ENCODE peak calls at places on chromosome X, in four cellular contexts. T is IMR-90, E is fibroblast of lung, W is DND-41. Y is an unnamed sample.

GRCh38 chrX:154751121-154751668 is 318 bp upstream of the GAB3 start:
- DNase-seq in T (no peak), E (no peak), W (peak), Y (no peak)

GRCh38 chrX:137550561-137551305 is 15.2 kb upstream of the ZIC3 start:
- DNase-seq in T (no peak), E (no peak), W (no peak), Y (no peak)

GRCh38 chrX:24229967-24230366 is 80.4 kb downstream of the ZFX start:
- DNase-seq in T (no peak), E (no peak), W (no peak), Y (no peak)

GRCh38 chrX:136666088-136666487 is 18.1 kb downstream of the CD40LG start:
- DNase-seq in T (no peak), E (no peak), W (no peak), Y (no peak)

GRCh38 chrX:50204364-50204899 is at the start of gene CCNB3:
- DNase-seq in T (peak), E (peak), W (peak), Y (peak)

GRCh38 chrX:131874300-131874699 is 148.8 kb upstream of the STK26 start:
- DNase-seq in T (no peak), E (no peak), W (no peak), Y (no peak)

GRCh38 chrX:20414066-20414465 is 147.4 kb upstream of the RPS6KA3 start:
- DNase-seq in T (no peak), E (no peak), W (no peak), Y (no peak)

GRCh38 chrX:108126661-108127060 is 35.1 kb downstream of the ATG4A start:
- DNase-seq in T (peak), E (peak), W (no peak), Y (no peak)

GRCh38 chrX:16160729-16161128 is 6.6 kb upstream of the MAGEB17 start:
- DNase-seq in T (peak), E (peak), W (no peak), Y (peak)

GRCh38 chrX:112642349-112642748 is 37.4 kb downstream of the LHFPL1 start:
- DNase-seq in T (peak), E (peak), W (peak), Y (peak)

GRCh38 chrX:39065051-39065871 is 264.0 kb downstream of the MID1IP1 start:
- DNase-seq in T (no peak), E (no peak), W (peak), Y (no peak)

GRCh38 chrX:106862972-106863688 is 40.0 kb downstream of the RIPPLY1 start:
- DNase-seq in T (peak), E (no peak), W (peak), Y (peak)

GRCh38 chrX:11566158-11566557 is 99.6 kb downstream of the ARHGAP6 start:
- DNase-seq in T (no peak), E (no peak), W (no peak), Y (no peak)

GRCh38 chrX:55619547-55619946 is 3.7 kb upstream of the FOXR2 start:
- DNase-seq in T (no peak), E (no peak), W (no peak), Y (no peak)
- H3K4me2 ChIP-seq in T (no peak), E (no peak), W (no peak), Y (no peak)

GRCh38 chrX:9785944-9786741 is at the start of gene SHROOM2:
- DNase-seq in T (no peak), E (no peak), W (no peak), Y (no peak)
- H3K4me3 ChIP-seq in T (peak), E (no peak), W (no peak), Y (no peak)

DNA sequence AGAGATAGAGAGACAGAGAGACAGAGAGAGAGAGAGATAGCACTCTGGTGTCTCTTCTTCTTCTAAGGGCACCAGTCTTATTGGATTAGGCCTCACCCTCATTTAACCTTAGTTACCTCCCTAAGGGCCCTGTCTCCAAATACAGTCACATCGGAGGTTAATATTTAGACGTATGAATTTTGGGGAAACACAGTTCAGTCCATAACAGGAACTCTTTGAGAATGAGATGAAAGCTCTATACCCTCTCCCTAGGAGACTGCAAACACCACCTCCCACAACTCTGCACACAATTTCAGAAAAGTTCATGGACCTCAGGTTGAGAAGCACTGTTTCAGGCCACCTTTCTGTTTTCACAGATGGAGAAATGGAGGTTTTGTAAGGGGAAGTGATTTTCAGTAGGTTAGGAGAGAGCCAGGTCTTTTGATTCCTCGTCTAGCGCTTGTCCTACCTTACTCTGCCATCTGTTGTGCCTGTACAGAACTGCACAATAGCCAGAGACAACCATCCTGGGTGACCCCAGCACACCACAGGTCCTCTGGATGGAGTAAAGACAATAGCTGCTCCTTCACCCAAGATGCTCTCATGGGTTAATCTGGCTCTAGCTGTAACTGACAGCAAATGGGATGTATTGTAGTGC is 16.9 kb upstream of the LOC101059915 start:
- DNase-seq in T (no peak), E (no peak), W (no peak), Y (no peak)
- TF ChIP-seq CTCF in T (no peak), E (no peak), W (no peak), Y (no peak)

DNA sequence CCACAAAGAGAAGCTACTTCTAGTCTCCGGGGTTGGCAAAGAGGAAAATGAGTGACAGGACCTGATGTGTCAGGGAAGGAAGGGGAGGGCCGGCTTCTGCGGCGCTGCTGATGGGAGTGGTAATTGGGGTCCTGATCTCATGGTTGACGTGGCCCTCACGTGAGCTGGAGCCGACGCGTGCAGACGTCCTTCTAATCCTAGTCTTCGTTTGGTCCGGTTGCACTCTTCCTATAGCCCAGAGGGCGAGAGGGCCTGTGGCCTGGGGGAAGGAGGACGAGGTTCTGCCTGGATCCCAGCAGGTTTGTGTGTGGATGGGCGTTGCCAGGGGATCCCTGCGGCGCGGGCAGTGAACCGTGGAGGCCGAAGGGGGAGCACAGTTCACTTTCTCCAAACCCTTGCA is at the start of gene ARMCX1:
- DNase-seq in T (peak), E (peak), W (no peak), Y (peak)
- H3K4me2 ChIP-seq in T (peak), E (peak), W (no peak), Y (peak)

DNA sequence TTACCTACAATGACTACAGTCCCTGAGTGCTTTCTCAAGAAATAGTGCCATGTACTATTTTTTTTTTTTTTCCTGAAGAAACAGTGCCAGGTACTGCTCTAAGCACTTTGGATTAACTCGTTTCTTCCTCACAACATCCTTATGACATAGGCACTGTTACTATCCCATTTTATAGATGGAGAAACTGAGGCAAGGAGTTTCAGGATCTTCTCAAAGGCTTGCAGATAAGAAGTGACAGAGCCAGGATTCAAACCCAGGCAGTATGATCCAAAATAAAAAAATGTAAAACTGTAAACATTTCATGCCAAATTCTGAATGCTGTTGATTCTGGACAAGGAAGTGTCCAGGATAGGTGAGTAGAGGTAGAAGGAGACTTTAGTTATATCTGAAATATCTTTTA is 1.1 kb downstream of the FANCB start:
- DNase-seq in T (no peak), E (no peak), W (no peak), Y (peak)
- H3K4me3 ChIP-seq in T (no peak), E (no peak), W (peak), Y (no peak)

DNA sequence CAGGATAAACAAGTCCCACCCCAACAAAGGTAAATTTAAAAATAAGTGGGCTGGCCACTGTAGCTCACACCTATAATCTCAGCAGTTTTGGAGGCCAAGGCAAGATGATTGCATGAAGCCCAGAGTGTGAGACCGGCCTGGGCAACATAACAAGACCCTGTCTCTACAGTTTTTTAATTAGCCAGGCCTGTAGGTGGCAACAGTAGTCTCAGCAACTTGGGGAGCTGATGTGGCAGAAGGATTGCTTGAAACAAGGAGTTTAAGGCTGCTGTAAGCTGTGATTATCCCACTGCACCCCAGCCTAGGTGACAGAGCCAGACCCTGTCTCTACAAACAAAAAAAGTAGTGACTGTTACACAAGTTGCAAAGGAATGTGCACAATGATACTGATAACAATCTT is 74.6 kb upstream of the FAAH2 start:
- DNase-seq in T (no peak), E (no peak), W (peak), Y (no peak)
- TF ChIP-seq CTCF in T (no peak), E (no peak), W (peak), Y (no peak)

DNA sequence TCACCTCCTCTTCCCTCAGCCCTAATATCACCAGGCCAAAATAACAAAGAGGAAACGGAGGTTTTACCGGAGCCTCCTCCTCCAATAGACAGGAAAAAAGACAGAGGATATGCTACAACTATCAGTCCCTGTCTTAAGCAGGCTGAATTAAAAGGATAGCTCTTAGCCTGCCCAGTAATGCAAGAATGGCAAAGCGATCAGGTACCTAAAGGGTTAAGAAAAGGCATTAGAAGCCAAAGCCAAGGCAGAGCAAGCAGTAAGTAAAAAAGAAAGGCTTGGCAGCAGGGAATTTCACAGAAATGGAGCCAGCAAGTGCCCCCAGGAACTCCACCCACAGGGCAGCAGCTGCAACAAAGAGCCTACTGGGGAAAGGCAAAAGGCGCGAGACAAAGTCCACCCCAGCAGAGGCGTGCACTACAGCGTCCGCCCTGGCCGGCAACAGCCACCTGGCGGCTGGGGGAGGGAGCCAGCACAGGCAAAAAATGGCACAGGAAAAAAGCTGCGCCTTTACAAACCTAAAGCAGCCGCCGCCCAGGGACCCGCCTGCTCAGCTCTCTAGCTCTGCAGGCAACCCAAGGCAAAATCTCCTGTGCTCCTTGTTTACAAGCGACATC is 220.6 kb upstream of the ZC4H2 start:
- DNase-seq in T (no peak), E (no peak), W (no peak), Y (no peak)
- H3K4me2 ChIP-seq in T (no peak), E (no peak), W (no peak), Y (no peak)

GRCh38 chrX:40106677-40107290 is 9.0 kb upstream of the BCOR start:
- DNase-seq in T (no peak), E (no peak), W (no peak), Y (peak)

GRCh38 chrX:40107291-40108083 is 9.7 kb upstream of the BCOR start:
- DNase-seq in T (no peak), E (no peak), W (no peak), Y (peak)

GRCh38 chrX:40104649-40105015 is 6.9 kb upstream of the BCOR start:
- DNase-seq in T (peak), E (peak), W (no peak), Y (peak)

GRCh38 chrX:40105016-40105790 is 7.4 kb upstream of the BCOR start:
- DNase-seq in T (no peak), E (no peak), W (peak), Y (peak)

DNA sequence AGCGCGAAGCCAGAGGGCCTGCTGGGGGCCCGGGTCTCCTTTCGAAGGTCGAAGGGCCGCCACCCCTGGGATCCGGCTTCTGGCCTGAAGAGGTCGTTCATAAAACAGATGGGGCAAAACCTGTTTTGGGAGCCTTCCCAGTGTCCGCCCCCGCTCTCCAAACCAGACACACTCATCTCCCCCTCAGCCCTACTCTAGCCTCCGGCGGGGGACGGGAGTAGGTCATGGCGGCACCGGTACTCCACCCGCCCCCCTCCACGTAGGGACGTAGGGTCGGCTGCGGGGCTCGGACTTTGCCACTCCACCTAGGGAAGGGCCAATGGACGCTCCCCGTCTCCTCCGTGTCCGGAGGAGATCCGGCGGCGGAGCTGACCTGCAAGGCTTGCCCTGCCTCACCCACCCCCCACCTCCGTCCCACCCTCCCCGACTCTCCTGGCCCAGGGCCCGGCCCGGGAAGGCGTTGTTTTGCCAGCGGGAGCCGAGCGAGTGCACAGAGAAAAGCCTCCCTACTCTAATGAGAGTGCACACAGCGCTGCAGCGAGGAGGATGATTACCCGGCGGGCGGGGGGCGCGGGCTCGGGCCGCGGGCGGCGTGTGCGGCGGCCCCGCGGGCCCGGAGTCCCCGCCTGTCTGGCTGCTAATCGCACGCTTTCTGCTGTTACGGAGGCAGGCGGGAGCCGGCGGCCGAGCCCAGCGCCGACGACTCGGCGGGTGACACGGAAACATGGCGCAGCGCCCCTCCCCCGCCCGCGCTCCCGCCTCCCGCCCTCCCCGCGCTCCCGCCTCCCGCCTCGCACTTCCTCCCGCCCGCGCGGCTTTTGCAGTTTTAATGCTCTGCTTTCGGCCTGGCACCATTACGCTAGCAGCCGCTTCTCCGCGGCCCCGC is 8.3 kb upstream of the BCOR start:
- DNase-seq in T (no peak), E (no peak), W (peak), Y (peak)
- H3K4me3 ChIP-seq in T (peak), E (peak), W (peak), Y (peak)

GRCh38 chrX:85963736-85964135 is 83.6 kb downstream of the CHM start:
- DNase-seq in T (peak), E (peak), W (no peak), Y (peak)
- TF ChIP-seq CTCF in T (no peak), E (no peak), W (no peak), Y (no peak)